ENCODE peak calls at places on chromosomes 13 and 19, in ten cellular contexts. R is body of pancreas, S is IMR-90, I is endothelial cell of umbilical vein, N is uterus, A is tibial nerve, D is heart left ventricle, C is breast epithelium, U is stomach, O is K562. Y is an unnamed sample. For H3K4me1, the result is how much of the 10 kb centered on the place peaks cover.

GRCh38 chr13:95791084-95791722 is 114.3 kb downstream of the DNAJC3 start:
- DNase-seq in R (no peak), S (no peak), I (no peak), N (no peak), A (no peak), D (no peak), C (no peak), U (no peak), O (no peak), Y (no peak)

GRCh38 chr19:30284885-30285284 is 87.3 kb upstream of the ZNF536 start:
- DNase-seq in R (no peak), S (no peak), I (no peak), N (no peak), A (no peak), D (no peak), C (no peak), U (no peak), O (no peak), Y (no peak)

GRCh38 chr19:4866595-4867424 is 657 bp downstream of the PLIN3 start:
- DNase-seq in R (peak), S (peak), I (peak), N (peak), A (peak), D (peak), C (peak), U (peak), O (peak), Y (no peak)

GRCh38 chr13:102138635-102139225 is 263.1 kb downstream of the FGF14 start:
- DNase-seq in R (no peak), S (peak), I (no peak), N (no peak), A (no peak), D (no peak), C (no peak), U (no peak), O (no peak), Y (no peak)

GRCh38 chr13:32147193-32147592 is 115.6 kb downstream of the FRY start:
- DNase-seq in R (no peak), S (no peak), I (no peak), N (no peak), A (no peak), D (no peak), C (no peak), U (no peak), O (no peak), Y (no peak)

GRCh38 chr13:52026246-52026626 is 1.7 kb downstream of the UTP14C start:
- DNase-seq in R (no peak), S (no peak), I (no peak), N (no peak), A (no peak), D (no peak), C (no peak), U (no peak), O (no peak), Y (no peak)

GRCh38 chr13:90003566-90003965 is 1343.9 kb upstream of the MIR17HG start:
- DNase-seq in R (no peak), S (no peak), I (no peak), N (no peak), A (no peak), D (no peak), C (no peak), U (no peak), O (no peak), Y (no peak)

GRCh38 chr19:29687897-29688728 is 22.9 kb downstream of the PLEKHF1 start:
- DNase-seq in R (no peak), S (peak), I (peak), N (no peak), A (no peak), D (no peak), C (no peak), U (no peak), O (no peak), Y (no peak)

GRCh38 chr19:16461630-16462051 is 10.1 kb downstream of the EPS15L1 start:
- DNase-seq in R (no peak), S (no peak), I (no peak), N (no peak), A (no peak), D (peak), C (no peak), U (no peak), O (no peak), Y (no peak)

GRCh38 chr19:18834644-18834984 is 2.9 kb downstream of the UPF1 start:
- DNase-seq in R (no peak), S (no peak), I (no peak), N (no peak), A (no peak), D (no peak), C (no peak), U (no peak), O (no peak), Y (no peak)

GRCh38 chr19:55693336-55693974 is 18.4 kb downstream of the EPN1 start:
- DNase-seq in R (no peak), S (no peak), I (no peak), N (no peak), A (no peak), D (peak), C (peak), U (no peak), O (no peak), Y (no peak)

GRCh38 chr13:42720116-42720857 is 61.1 kb upstream of the FAM216B start:
- DNase-seq in R (peak), S (peak), I (peak), N (peak), A (no peak), D (no peak), C (no peak), U (peak), O (no peak), Y (no peak)

GRCh38 chr19:13076787-13077186 is 25.9 kb downstream of the LYL1 start:
- DNase-seq in R (no peak), S (no peak), I (no peak), N (no peak), A (no peak), D (no peak), C (no peak), U (no peak), O (no peak), Y (no peak)

GRCh38 chr13:42364613-42365000 is 92.7 kb downstream of the AKAP11 start:
- DNase-seq in R (no peak), S (no peak), I (peak), N (no peak), A (no peak), D (no peak), C (no peak), U (no peak), O (no peak), Y (no peak)

GRCh38 chr19:57825501-57825900 is 4.6 kb upstream of the ZNF587B start:
- DNase-seq in R (no peak), S (no peak), I (no peak), N (no peak), A (no peak), D (no peak), C (no peak), U (no peak), O (no peak), Y (no peak)

GRCh38 chr19:11931051-11931450 is 6.1 kb downstream of the ZNF700 start:
- DNase-seq in R (peak), S (peak), I (no peak), N (no peak), A (no peak), D (no peak), C (no peak), U (no peak), O (no peak), Y (no peak)

GRCh38 chr13:44899967-44900366 is 89.3 kb downstream of the NUFIP1 start:
- DNase-seq in R (no peak), S (no peak), I (no peak), N (no peak), A (no peak), D (no peak), C (no peak), U (no peak), O (no peak), Y (no peak)

GRCh38 chr13:44894001-44894770 is 95.1 kb downstream of the NUFIP1 start:
- DNase-seq in R (no peak), S (no peak), I (no peak), N (no peak), A (no peak), D (no peak), C (no peak), U (peak), O (no peak), Y (no peak)

DNA sequence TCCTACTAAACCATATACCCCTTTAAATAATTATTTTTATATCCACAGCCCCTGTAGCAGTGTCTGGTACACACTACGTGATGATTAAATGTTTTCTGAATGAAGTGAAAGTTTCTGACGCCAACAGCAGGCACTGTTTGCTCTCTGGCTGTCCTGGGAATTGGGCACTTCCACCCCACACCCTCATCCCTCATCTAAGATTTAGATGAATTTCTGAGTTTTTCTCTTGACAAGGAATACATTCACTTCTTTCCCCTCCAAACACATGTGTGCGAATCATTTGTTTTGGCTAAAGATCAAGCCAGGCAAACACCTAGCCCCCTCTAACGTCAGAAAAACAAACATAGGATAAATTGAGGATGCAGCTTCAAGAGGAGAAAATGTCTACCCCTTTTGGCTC is 93.7 kb downstream of the NUFIP1 start:
- DNase-seq in R (no peak), S (no peak), I (no peak), N (no peak), A (no peak), D (no peak), C (no peak), U (no peak), O (no peak), Y (no peak)
- TF ChIP-seq POLR2A in R (no peak), S (no peak), I (no peak), N (no peak), A (no peak), D (no peak), C (no peak), U (no peak), O (no peak), Y (no peak)

GRCh38 chr19:24074720-24075119 is 12.3 kb upstream of the ZNF254 start:
- DNase-seq in R (no peak), S (peak), I (no peak), N (no peak), A (no peak), D (no peak), C (no peak), U (no peak), O (no peak), Y (peak)
- H3K4me1 ChIP-seq in R (under half), S (under half), I (under half), N (under half), A (under half), D (under half), C (under half), U (under half), O (under half), Y (under half)

GRCh38 chr19:15318241-15318691 is 14.1 kb downstream of the BRD4 start:
- DNase-seq in R (peak), S (peak), I (no peak), N (no peak), A (no peak), D (no peak), C (no peak), U (no peak), O (no peak), Y (no peak)
- H3K4me3 ChIP-seq in R (no peak), S (no peak), I (no peak), N (no peak), A (no peak), D (no peak), C (no peak), U (no peak), O (no peak), Y (no peak)

GRCh38 chr19:49927526-49928264 is 1.3 kb upstream of the ATF5 start:
- DNase-seq in R (no peak), S (no peak), I (no peak), N (no peak), A (no peak), D (no peak), C (no peak), U (no peak), O (peak), Y (no peak)

GRCh38 chr19:49931293-49932040 is 2.2 kb upstream of the NUP62 start:
- DNase-seq in R (no peak), S (no peak), I (no peak), N (no peak), A (no peak), D (no peak), C (no peak), U (no peak), O (no peak), Y (no peak)

GRCh38 chr19:49929611-49930482 is 543 bp upstream of the NUP62 start:
- DNase-seq in R (peak), S (peak), I (peak), N (peak), A (peak), D (peak), C (peak), U (peak), O (peak), Y (peak)

GRCh38 chr19:49930483-49931011 is 1.2 kb upstream of the NUP62 start:
- DNase-seq in R (no peak), S (no peak), I (no peak), N (peak), A (no peak), D (peak), C (no peak), U (no peak), O (peak), Y (no peak)

GRCh38 chr19:49929121-49929610 is at the start of the genes ATF5 and NUP62:
- DNase-seq in R (peak), S (peak), I (no peak), N (peak), A (peak), D (peak), C (peak), U (peak), O (peak), Y (no peak)
- TF ChIP-seq POLR2A in R (no peak), S (peak), I (peak), N (no peak), A (peak), D (no peak), C (no peak), U (no peak), O (peak), Y (no peak)

GRCh38 chr19:21519488-21519887 is 14.1 kb downstream of the ZNF429 start:
- DNase-seq in R (no peak), S (no peak), I (no peak), N (no peak), A (no peak), D (no peak), C (no peak), U (no peak), O (no peak), Y (no peak)
- H3K4me1 ChIP-seq in R (under half), S (under half), I (under half), N (under half), A (under half), D (under half), C (under half), U (under half), O (under half), Y (under half)

GRCh38 chr13:44276061-44276460 is 97.6 kb upstream of the SERP2 start:
- DNase-seq in R (no peak), S (no peak), I (no peak), N (no peak), A (no peak), D (no peak), C (no peak), U (no peak), O (no peak), Y (no peak)
- H3K4me3 ChIP-seq in R (no peak), S (no peak), I (no peak), N (no peak), A (no peak), D (no peak), C (no peak), U (no peak), O (no peak), Y (no peak)

GRCh38 chr19:44212250-44212864 is at the start of gene ZNF227:
- DNase-seq in R (peak), S (peak), I (peak), N (peak), A (peak), D (peak), C (peak), U (peak), O (peak), Y (no peak)
- TF ChIP-seq POLR2A in R (peak), S (peak), I (peak), N (peak), A (peak), D (no peak), C (no peak), U (no peak), O (peak), Y (peak)

DNA sequence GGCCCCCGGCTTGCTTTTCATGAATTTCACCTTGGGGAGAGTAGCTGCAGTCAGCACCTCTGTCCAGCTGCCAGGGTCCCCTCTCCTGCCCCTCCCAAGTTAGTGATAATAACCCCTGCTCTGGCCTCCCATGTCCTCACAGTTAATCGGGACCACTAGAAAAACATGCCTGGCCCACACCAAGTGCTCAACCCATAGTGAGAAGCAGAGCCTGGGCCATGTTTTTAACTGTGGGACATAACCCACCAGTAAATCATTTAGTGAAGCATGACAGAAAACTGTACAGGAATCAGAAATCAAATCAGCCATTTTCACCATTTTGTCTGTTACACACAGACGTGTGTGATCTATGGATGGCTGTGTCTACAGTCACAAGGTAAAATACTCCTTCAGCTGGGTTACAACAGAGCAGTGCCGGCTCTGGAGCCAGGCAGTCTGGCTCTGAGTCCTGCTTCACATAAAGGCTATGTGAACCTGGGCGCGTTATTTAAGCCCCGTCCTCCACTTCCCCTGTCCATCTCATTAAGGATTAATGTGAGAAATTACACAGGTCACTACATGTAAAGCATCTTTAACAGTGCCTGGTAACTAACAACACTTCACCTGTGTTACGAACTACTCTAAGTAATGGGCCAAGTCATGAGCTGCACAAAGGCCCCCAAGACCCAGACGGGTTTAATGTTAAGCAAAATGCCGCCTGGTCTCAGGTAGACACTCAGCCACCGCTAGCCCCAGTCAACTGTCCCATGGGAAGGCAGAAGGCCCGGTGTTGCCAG is 7.6 kb upstream of the ECH1 start:
- DNase-seq in R (no peak), S (no peak), I (no peak), N (no peak), A (no peak), D (no peak), C (no peak), U (no peak), O (no peak), Y (no peak)
- H3K4me1 ChIP-seq in R (half or more), S (under half), I (under half), N (under half), A (under half), D (under half), C (under half), U (under half), O (under half), Y (half or more)

GRCh38 chr13:114027826-114028225 is 54.0 kb upstream of the C13orf46 start:
- DNase-seq in R (no peak), S (no peak), I (no peak), N (no peak), A (no peak), D (peak), C (no peak), U (no peak), O (no peak), Y (no peak)

GRCh38 chr13:114024603-114025431 is 50.9 kb upstream of the C13orf46 start:
- DNase-seq in R (no peak), S (no peak), I (no peak), N (no peak), A (no peak), D (peak), C (no peak), U (no peak), O (no peak), Y (no peak)

GRCh38 chr13:114025432-114026127 is 51.7 kb upstream of the C13orf46 start:
- DNase-seq in R (no peak), S (peak), I (no peak), N (peak), A (no peak), D (peak), C (no peak), U (no peak), O (no peak), Y (no peak)

GRCh38 chr13:114027046-114027760 is 53.3 kb upstream of the C13orf46 start:
- DNase-seq in R (no peak), S (peak), I (peak), N (no peak), A (no peak), D (peak), C (no peak), U (no peak), O (no peak), Y (no peak)

GRCh38 chr13:114026128-114026880 is 52.4 kb upstream of the C13orf46 start:
- DNase-seq in R (no peak), S (no peak), I (no peak), N (no peak), A (no peak), D (peak), C (no peak), U (no peak), O (no peak), Y (no peak)
- H3K4me3 ChIP-seq in R (no peak), S (no peak), I (no peak), N (no peak), A (no peak), D (no peak), C (no peak), U (no peak), O (no peak), Y (no peak)

GRCh38 chr19:35609881-35610353 is 2.6 kb upstream of the HAUS5 start:
- DNase-seq in R (no peak), S (no peak), I (no peak), N (no peak), A (no peak), D (no peak), C (no peak), U (no peak), O (no peak), Y (no peak)

GRCh38 chr19:35612559-35613321 is at the start of gene HAUS5:
- DNase-seq in R (peak), S (peak), I (peak), N (peak), A (peak), D (peak), C (peak), U (peak), O (peak), Y (no peak)

GRCh38 chr19:35612224-35612558 is 344 bp upstream of the HAUS5 start:
- DNase-seq in R (no peak), S (no peak), I (no peak), N (no peak), A (no peak), D (no peak), C (no peak), U (no peak), O (no peak), Y (no peak)

GRCh38 chr19:35608250-35608649 is 4.3 kb upstream of the HAUS5 start:
- DNase-seq in R (no peak), S (no peak), I (no peak), N (no peak), A (no peak), D (no peak), C (no peak), U (no peak), O (no peak), Y (no peak)

DNA sequence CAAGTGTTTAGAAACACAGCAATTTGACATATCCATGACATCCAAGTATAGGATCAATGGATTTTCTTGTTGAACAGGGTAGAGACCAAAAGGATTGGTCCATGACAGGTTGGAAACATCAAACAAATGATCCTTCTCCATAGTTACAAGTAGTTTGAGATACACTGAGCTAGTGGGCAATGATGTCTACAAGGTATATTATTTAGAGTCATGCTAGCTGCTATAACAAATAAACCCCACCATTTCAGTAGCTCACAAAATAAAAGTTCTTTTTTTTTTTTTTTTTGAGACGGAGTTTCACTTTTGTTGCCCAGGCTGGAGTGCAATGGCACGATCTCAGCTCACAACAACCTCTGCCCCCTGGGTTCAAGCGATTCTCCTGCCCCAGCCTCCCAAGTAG is 4.9 kb upstream of the HAUS5 start:
- DNase-seq in R (no peak), S (no peak), I (no peak), N (no peak), A (no peak), D (no peak), C (no peak), U (no peak), O (no peak), Y (no peak)
- TF ChIP-seq POLR2A in R (no peak), S (no peak), I (no peak), N (no peak), A (no peak), D (no peak), C (no peak), U (no peak), O (no peak), Y (no peak)

Y was measured in vagina.